ENCODE peak calls at places on chromosomes 16 and 17, in eight cellular contexts. R, S, N, C, V, W, O and F are unnamed samples.

GRCh38 chr17:67818110-67819002 is 6.9 kb upstream of the BPTF start:
- DNase-seq in R (no peak), S (peak), N (no peak), C (no peak), V (peak), W (no peak), O (peak), F (no peak)

GRCh38 chr16:29975811-29976511 is 2.3 kb downstream of the TAOK2 start:
- DNase-seq in R (no peak), S (no peak), N (no peak), C (no peak), V (peak), W (no peak), O (no peak), F (no peak)

GRCh38 chr17:48970224-48970623 is 1.8 kb upstream of the GIP start:
- DNase-seq in R (no peak), S (no peak), N (no peak), C (no peak), V (peak), W (peak), O (no peak), F (no peak)

GRCh38 chr17:37194208-37194607 is 181.6 kb upstream of the C17orf78 start:
- DNase-seq in R (no peak), S (no peak), N (no peak), C (no peak), V (no peak), W (no peak), O (no peak), F (no peak)

GRCh38 chr16:65119905-65120341 is 1.9 kb downstream of the CDH11 start:
- DNase-seq in R (peak), S (no peak), N (no peak), C (peak), V (peak), W (peak), O (no peak), F (peak)

GRCh38 chr16:3459401-3460090 is 16.1 kb downstream of the NAA60 start:
- DNase-seq in R (no peak), S (no peak), N (no peak), C (no peak), V (peak), W (peak), O (no peak), F (no peak)

GRCh38 chr17:32697728-32698625 is 178.9 kb downstream of the MYO1D start:
- DNase-seq in R (no peak), S (no peak), N (no peak), C (no peak), V (no peak), W (no peak), O (no peak), F (no peak)

GRCh38 chr17:32298298-32298697 is 32.7 kb downstream of the RHBDL3 start:
- DNase-seq in R (no peak), S (no peak), N (no peak), C (no peak), V (no peak), W (no peak), O (no peak), F (no peak)

GRCh38 chr17:489758-490329 is 137.2 kb upstream of the RPH3AL start:
- DNase-seq in R (peak), S (no peak), N (no peak), C (no peak), V (peak), W (peak), O (peak), F (no peak)

GRCh38 chr16:24635900-24636610 is 93.4 kb upstream of the TNRC6A start:
- DNase-seq in R (peak), S (peak), N (peak), C (peak), V (peak), W (peak), O (peak), F (peak)

GRCh38 chr17:53687324-53687723 is 135.4 kb upstream of the KIF2B start:
- DNase-seq in R (no peak), S (no peak), N (no peak), C (no peak), V (no peak), W (no peak), O (no peak), F (no peak)

GRCh38 chr17:34843682-34844081 is 117.6 kb downstream of the CCT6B start:
- DNase-seq in R (no peak), S (no peak), N (no peak), C (no peak), V (no peak), W (no peak), O (no peak), F (no peak)

GRCh38 chr17:59668816-59669215 is 38.4 kb downstream of the PTRH2 start:
- DNase-seq in R (peak), S (no peak), N (no peak), C (peak), V (peak), W (no peak), O (no peak), F (peak)

GRCh38 chr16:50612849-50613198 is 64.6 kb downstream of the NKD1 start:
- DNase-seq in R (no peak), S (no peak), N (no peak), C (no peak), V (no peak), W (no peak), O (no peak), F (no peak)

GRCh38 chr16:50611332-50611934 is 63.2 kb downstream of the NKD1 start:
- DNase-seq in R (no peak), S (no peak), N (no peak), C (no peak), V (no peak), W (no peak), O (no peak), F (no peak)

GRCh38 chr16:50609049-50609832 is 61.0 kb downstream of the NKD1 start:
- DNase-seq in R (no peak), S (no peak), N (no peak), C (no peak), V (no peak), W (peak), O (no peak), F (no peak)

GRCh38 chr16:50611995-50612848 is 64.0 kb downstream of the NKD1 start:
- DNase-seq in R (no peak), S (no peak), N (no peak), C (no peak), V (no peak), W (no peak), O (no peak), F (no peak)

DNA sequence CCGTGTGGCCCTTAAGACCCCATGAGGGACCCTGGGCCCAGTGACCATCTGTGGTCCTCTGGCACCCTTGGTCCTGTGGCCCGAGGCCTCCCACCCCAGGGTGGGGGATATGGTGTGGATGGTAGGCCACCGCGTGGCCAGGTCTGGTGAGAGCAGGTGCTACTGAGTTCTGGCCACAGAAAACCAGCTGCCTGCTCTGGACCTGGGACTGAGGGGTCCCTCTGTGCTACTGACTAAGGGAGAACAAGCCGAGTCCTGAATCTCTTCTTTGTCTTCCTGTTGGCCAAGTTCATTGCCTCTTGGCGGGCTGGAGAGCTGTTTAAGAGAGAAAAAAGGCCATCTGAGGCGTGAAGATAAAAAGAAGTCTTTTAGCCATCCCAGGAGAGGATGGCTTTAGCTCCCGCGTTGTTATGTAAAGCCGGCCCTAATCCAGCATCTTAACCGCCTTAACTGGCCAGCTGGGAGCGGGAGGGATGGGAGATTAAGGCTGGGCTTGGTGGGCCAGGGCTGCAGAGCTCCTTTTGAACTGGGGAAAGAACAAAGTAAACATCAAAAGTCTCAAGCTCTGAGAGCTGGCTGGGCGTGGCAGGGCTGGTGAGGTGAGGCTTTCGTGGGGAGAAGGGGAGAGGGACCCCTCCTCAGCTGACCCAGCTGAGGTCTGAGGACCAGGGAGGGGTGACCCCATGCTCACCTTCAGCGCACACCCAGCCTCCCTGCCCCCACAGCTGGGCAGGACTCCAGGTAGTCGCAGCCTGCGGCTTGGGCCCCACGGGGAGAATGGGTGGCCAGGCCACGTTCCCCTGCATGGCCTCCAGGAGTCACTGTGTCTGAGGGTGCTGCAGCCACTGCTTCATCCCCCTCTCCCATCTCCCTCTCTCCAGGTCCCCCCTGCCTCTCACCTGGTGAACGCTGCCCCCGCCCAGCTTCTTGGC is 62.4 kb downstream of the NKD1 start:
- DNase-seq in R (no peak), S (no peak), N (no peak), C (no peak), V (no peak), W (no peak), O (no peak), F (no peak)
- TF ChIP-seq CTCF in R (no peak), S (no peak), N (no peak), C (no peak), V (no peak), W (peak), O (no peak), F (peak)

GRCh38 chr17:44589316-44590071 is 32.2 kb downstream of the FZD2 start:
- DNase-seq in R (peak), S (no peak), N (no peak), C (no peak), V (peak), W (no peak), O (no peak), F (no peak)

GRCh38 chr17:44585315-44585714 is 28.0 kb downstream of the FZD2 start:
- DNase-seq in R (no peak), S (no peak), N (no peak), C (no peak), V (no peak), W (no peak), O (no peak), F (no peak)

GRCh38 chr17:44587339-44587738 is 30.1 kb downstream of the FZD2 start:
- DNase-seq in R (peak), S (no peak), N (peak), C (peak), V (peak), W (peak), O (no peak), F (peak)

GRCh38 chr17:44595216-44595775 is 38.0 kb downstream of the FZD2 start:
- DNase-seq in R (no peak), S (no peak), N (no peak), C (no peak), V (no peak), W (no peak), O (no peak), F (no peak)

GRCh38 chr17:44591223-44591622 is 33.9 kb downstream of the FZD2 start:
- DNase-seq in R (no peak), S (no peak), N (no peak), C (no peak), V (peak), W (no peak), O (no peak), F (no peak)
- H3K4me3 ChIP-seq in R (no peak), S (no peak), N (no peak), C (no peak), V (no peak), W (no peak), O (no peak), F (no peak)

GRCh38 chr16:79885320-79885719 is 284.8 kb upstream of the MAF start:
- DNase-seq in R (no peak), S (no peak), N (no peak), C (no peak), V (no peak), W (no peak), O (no peak), F (no peak)
- TF ChIP-seq CTCF in R (no peak), S (no peak), N (no peak), C (no peak), V (no peak), W (no peak), O (no peak), F (no peak)

GRCh38 chr17:39677072-39677471 is 8.8 kb downstream of the PNMT start:
- DNase-seq in R (no peak), S (no peak), N (no peak), C (no peak), V (no peak), W (no peak), O (no peak), F (no peak)
- H3K4me3 ChIP-seq in R (no peak), S (no peak), N (no peak), C (no peak), V (no peak), W (no peak), O (no peak), F (no peak)

GRCh38 chr17:38871247-38871991 is 1.6 kb downstream of the LASP1 start:
- DNase-seq in R (peak), S (peak), N (peak), C (no peak), V (peak), W (peak), O (peak), F (no peak)

GRCh38 chr17:38874505-38875419 is 4.9 kb downstream of the LASP1 start:
- DNase-seq in R (no peak), S (no peak), N (no peak), C (no peak), V (peak), W (no peak), O (no peak), F (no peak)

GRCh38 chr17:38871992-38872605 is 2.2 kb downstream of the LASP1 start:
- DNase-seq in R (no peak), S (no peak), N (no peak), C (no peak), V (no peak), W (no peak), O (no peak), F (no peak)

GRCh38 chr17:38873646-38874380 is 4.0 kb downstream of the LASP1 start:
- DNase-seq in R (no peak), S (no peak), N (no peak), C (no peak), V (no peak), W (no peak), O (peak), F (no peak)

DNA sequence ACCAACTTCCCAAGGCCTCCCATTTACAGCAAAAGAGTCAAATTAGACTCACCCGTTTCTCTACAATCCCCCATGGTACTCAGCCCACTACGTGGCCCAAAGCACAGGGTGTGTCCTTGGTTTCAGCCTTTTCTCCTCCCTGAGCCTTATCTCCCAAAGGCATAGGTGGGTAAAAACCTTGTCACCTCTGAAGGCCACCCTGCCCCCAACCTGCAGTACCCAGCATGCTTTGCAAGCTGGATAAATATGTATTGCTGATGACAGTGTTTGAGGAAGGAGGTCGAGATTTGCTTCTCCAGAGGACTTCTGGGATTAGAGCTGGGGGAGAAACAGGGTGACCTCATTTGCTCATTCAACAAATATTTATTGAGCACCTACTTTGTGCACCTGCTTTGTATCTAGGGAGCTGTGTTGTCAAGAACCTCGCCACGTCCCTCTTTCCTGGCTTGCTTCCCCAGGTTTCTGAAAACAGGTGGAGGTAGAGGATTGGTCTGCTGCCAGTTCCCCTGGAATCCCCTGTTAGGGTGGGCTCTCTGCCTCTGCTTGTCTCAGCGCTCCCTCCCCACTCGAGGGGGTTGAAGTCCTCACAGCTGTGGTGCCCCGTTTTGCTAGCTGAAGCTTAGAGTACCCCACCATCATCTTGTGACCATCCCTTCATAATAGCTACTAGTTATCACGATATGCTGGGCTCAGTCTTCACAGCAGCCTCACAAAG is 3.0 kb downstream of the LASP1 start:
- DNase-seq in R (no peak), S (no peak), N (no peak), C (no peak), V (no peak), W (no peak), O (no peak), F (no peak)
- TF ChIP-seq CTCF in R (no peak), S (no peak), N (no peak), C (no peak), V (no peak), W (no peak), O (no peak), F (no peak)

DNA sequence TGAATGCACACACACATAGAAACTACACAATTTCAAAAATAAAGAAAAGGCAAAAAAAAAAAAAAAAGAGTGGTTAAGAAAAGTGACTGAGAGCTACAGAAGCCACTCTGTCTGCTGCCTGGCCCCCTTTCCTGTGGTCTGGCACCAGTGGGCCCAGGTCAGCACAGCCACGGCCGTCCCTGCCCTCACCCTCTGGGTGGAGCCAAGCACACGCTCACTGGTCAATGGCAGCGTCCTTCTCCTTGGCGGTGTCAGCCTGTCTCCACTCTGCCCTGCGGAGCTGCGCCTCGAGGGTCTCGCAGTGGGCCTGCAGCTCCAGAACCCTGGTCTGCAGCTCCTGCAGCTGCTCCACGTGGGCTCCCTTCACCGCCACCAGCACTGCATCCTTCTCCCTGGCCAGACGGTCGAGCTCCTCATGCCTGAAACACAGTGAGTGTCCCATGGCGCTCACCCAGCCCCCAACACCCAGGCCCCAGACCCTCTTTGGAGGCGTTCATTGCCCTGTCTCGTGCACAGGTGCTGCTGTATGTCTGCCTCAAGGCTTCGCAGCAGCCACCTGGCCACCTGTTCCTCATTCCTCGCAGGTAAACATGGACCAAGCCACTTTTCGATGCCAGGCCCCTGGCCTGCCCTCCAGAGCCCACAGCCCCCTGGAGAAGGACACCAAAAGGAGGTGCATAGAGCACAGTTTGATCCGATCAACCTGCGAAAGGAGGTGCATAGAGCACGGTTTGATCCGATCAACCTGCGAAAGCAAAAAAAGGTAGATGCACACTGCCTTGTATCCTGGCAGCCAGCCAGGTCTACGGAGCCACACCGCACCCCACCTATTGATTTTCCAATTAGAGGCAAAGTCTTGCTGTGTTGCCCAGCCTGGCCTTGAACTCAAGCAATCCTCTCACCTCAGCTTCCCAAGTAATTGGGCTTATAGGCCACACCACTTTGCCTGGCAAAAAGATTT is 24.4 kb downstream of the CCDC57 start:
- DNase-seq in R (no peak), S (no peak), N (no peak), C (no peak), V (no peak), W (no peak), O (no peak), F (no peak)
- H3K4me3 ChIP-seq in R (no peak), S (no peak), N (no peak), C (no peak), V (no peak), W (no peak), O (no peak), F (no peak)